ENCODE peak calls at places on chromosomes 3 and 15, in ten cellular contexts. E is retina; Z is CD4-positive, alpha-beta T cell; D is SK-MEL-5; U is AG08396; H is PC-3; O is M059J; Y is cerebellum; F is stimulated activated CD4-positive, alpha-beta T cell treated with anti-CD3 and anti-CD28 coated beads, Interleukin-2, amount 100 ng/mL, for 48 hours; T is foreskin melanocyte. L is an unnamed sample.

GRCh38 chr3:9172851-9173320 is 76.6 kb downstream of the SRGAP3 start:
- DNase-seq in D (no peak), Y (peak), U (no peak), Z (no peak), E (no peak), O (no peak), T (no peak), H (peak), F (no peak), L (no peak)

GRCh38 chr15:94246016-94246415 is 14.7 kb downstream of the MCTP2 start:
- DNase-seq in F (no peak), Y (no peak), E (no peak), U (no peak), H (no peak), Z (no peak), O (no peak), T (no peak), D (no peak), L (no peak)

GRCh38 chr15:25937796-25938195 is 74.7 kb upstream of the ATP10A start:
- DNase-seq in E (no peak), F (no peak), D (no peak), O (no peak), T (no peak), H (no peak), Y (no peak), Z (no peak), U (no peak), L (no peak)

GRCh38 chr3:194235160-194235559 is 99.2 kb downstream of the HES1 start:
- DNase-seq in O (no peak), F (no peak), H (no peak), Z (no peak), Y (no peak), D (no peak), U (no peak), E (no peak), T (no peak), L (no peak)

GRCh38 chr3:138638641-138639040 is 30.1 kb downstream of the FAIM start:
- DNase-seq in H (no peak), U (no peak), E (no peak), F (no peak), Z (no peak), D (no peak), O (no peak), T (no peak), Y (no peak), L (no peak)

GRCh38 chr3:190533511-190534282 is 19.8 kb downstream of the IL1RAP start:
- DNase-seq in Z (no peak), U (peak), H (peak), E (no peak), O (peak), D (peak), T (peak), Y (no peak), F (no peak), L (no peak)

GRCh38 chr3:36729204-36730056 is 34.9 kb downstream of the DCLK3 start:
- DNase-seq in H (peak), Z (no peak), E (no peak), Y (peak), O (peak), T (peak), D (peak), U (peak), F (no peak), L (peak)

GRCh38 chr3:112013058-112013783 is 14.5 kb downstream of the TAGLN3 start:
- DNase-seq in U (peak), D (peak), F (peak), O (peak), H (peak), Z (peak), E (peak), Y (peak), T (peak), L (no peak)

GRCh38 chr3:9439331-9439730 is 41.9 kb downstream of the SETD5 start:
- DNase-seq in O (peak), T (no peak), Z (no peak), U (no peak), Y (no peak), E (no peak), D (no peak), H (no peak), F (no peak), L (no peak)

GRCh38 chr3:139491027-139491700 is 14.8 kb upstream of the RBP2 start:
- DNase-seq in F (no peak), U (no peak), Z (no peak), T (no peak), E (no peak), D (no peak), Y (no peak), H (peak), O (peak), L (peak)

GRCh38 chr15:73804421-73804820 is 51.3 kb upstream of the INSYN1 start:
- DNase-seq in T (peak), H (no peak), O (no peak), Z (no peak), F (no peak), Y (no peak), U (no peak), E (no peak), D (peak), L (no peak)

GRCh38 chr3:13419356-13420050 is 619 bp downstream of the NUP210 start:
- DNase-seq in Y (peak), D (no peak), F (peak), T (no peak), H (peak), E (peak), Z (peak), O (no peak), U (no peak), L (peak)

GRCh38 chr3:182215881-182216280 is 504.2 kb downstream of the SOX2 start:
- DNase-seq in F (no peak), O (no peak), Z (no peak), T (no peak), H (no peak), D (no peak), Y (no peak), U (no peak), E (no peak), L (no peak)

GRCh38 chr3:151544164-151544548 is 83.3 kb upstream of the IGSF10 start:
- DNase-seq in H (peak), T (no peak), F (no peak), Y (no peak), D (no peak), Z (no peak), U (no peak), E (no peak), O (peak), L (no peak)

GRCh38 chr15:26460165-26460564 is 312.7 kb downstream of the GABRB3 start:
- DNase-seq in Z (no peak), D (no peak), Y (no peak), U (no peak), T (no peak), E (no peak), F (no peak), H (no peak), O (no peak), L (no peak)

GRCh38 chr3:45547764-45548683 is 46.5 kb upstream of the LIMD1 start:
- DNase-seq in O (peak), Y (peak), D (no peak), F (no peak), E (no peak), U (no peak), H (no peak), T (no peak), Z (no peak), L (no peak)

GRCh38 chr3:122560680-122561079 is 3.4 kb downstream of the PARP9 start:
- DNase-seq in F (peak), Z (peak), Y (peak), H (peak), U (peak), O (peak), E (peak), T (peak), D (peak), L (no peak)

GRCh38 chr3:195100903-195101591 is 169.9 kb downstream of the XXYLT1 start:
- DNase-seq in T (no peak), E (peak), H (no peak), F (no peak), Y (no peak), U (no peak), O (no peak), D (no peak), Z (no peak), L (no peak)

GRCh38 chr3:139309880-139310279 is 33.9 kb upstream of the MRPS22 start:
- DNase-seq in Y (no peak), Z (no peak), D (no peak), H (peak), O (peak), E (no peak), F (no peak), U (no peak), T (peak), L (no peak)

GRCh38 chr15:62209821-62210220 is 44.7 kb upstream of the C2CD4B start:
- DNase-seq in O (no peak), T (no peak), Z (no peak), D (no peak), H (no peak), E (no peak), U (no peak), F (no peak), Y (no peak), L (no peak)

GRCh38 chr15:83653639-83654378 is at the start of gene ADAMTSL3:
- DNase-seq in H (peak), Z (no peak), D (no peak), F (no peak), O (no peak), T (peak), U (peak), Y (peak), E (peak), L (no peak)

GRCh38 chr3:48662140-48662752 is 440 bp downstream of the CELSR3 start:
- DNase-seq in O (no peak), D (no peak), U (no peak), Y (peak), E (no peak), H (no peak), F (no peak), Z (no peak), T (no peak), L (no peak)

GRCh38 chr3:153601422-153601853 is 439.4 kb downstream of the RAP2B start:
- DNase-seq in U (no peak), O (no peak), E (no peak), D (no peak), H (peak), T (no peak), Y (no peak), F (no peak), Z (no peak), L (no peak)

GRCh38 chr3:128274837-128275236 is 121.6 kb downstream of the EEFSEC start:
- DNase-seq in F (no peak), U (peak), H (peak), Z (no peak), E (no peak), D (no peak), Y (no peak), O (peak), T (no peak), L (no peak)

GRCh38 chr3:22587446-22587845 is 615.7 kb upstream of the UBE2E2 start:
- DNase-seq in T (no peak), U (no peak), O (no peak), D (no peak), F (no peak), Z (no peak), E (no peak), Y (no peak), H (no peak), L (no peak)

GRCh38 chr3:11364181-11364580 is 92.0 kb downstream of the ATG7 start:
- DNase-seq in F (no peak), Y (no peak), D (no peak), T (no peak), Z (no peak), E (no peak), H (no peak), U (peak), O (no peak), L (no peak)

GRCh38 chr15:42275780-42276395 is 2.7 kb upstream of the TMEM87A start:
- DNase-seq in Y (no peak), O (peak), E (peak), Z (no peak), F (no peak), D (peak), H (no peak), U (no peak), T (peak), L (no peak)

GRCh38 chr3:13549513-13550256 is 760 bp downstream of the FBLN2 start:
- DNase-seq in E (no peak), U (no peak), F (no peak), T (no peak), O (no peak), Z (no peak), D (no peak), Y (no peak), H (no peak), L (no peak)

GRCh38 chr15:90691369-90691768 is 25.8 kb upstream of the BLM start:
- DNase-seq in F (no peak), H (no peak), T (no peak), O (no peak), U (no peak), E (no peak), D (no peak), Y (no peak), Z (no peak), L (no peak)

GRCh38 chr3:54733615-54734014 is 194.2 kb downstream of the LRTM1 start:
- DNase-seq in E (no peak), Z (no peak), T (no peak), H (no peak), Y (no peak), U (no peak), O (no peak), F (no peak), D (no peak), L (no peak)

GRCh38 chr15:71329509-71330260 is 214.4 kb downstream of the THSD4 start:
- DNase-seq in E (no peak), D (no peak), O (peak), T (no peak), Y (no peak), Z (no peak), H (peak), U (no peak), F (no peak), L (no peak)

GRCh38 chr3:100740207-100740606 is 30.9 kb downstream of the TFG start:
- DNase-seq in U (no peak), Y (no peak), D (no peak), T (no peak), O (peak), E (no peak), H (no peak), Z (no peak), F (no peak), L (no peak)

GRCh38 chr3:9552252-9552999 is 1.2 kb downstream of the LHFPL4 start:
- DNase-seq in T (peak), O (no peak), Y (peak), F (peak), H (peak), E (peak), Z (peak), D (peak), U (peak), L (no peak)

GRCh38 chr3:17562845-17563244 is 179.6 kb downstream of the TBC1D5 start:
- DNase-seq in O (no peak), H (no peak), E (no peak), T (no peak), Z (no peak), U (no peak), Y (no peak), F (no peak), D (no peak), L (no peak)